ENCODE peak calls at places on chromosomes 2 and 18, in seven cellular contexts. One of them, this sample, is unnamed.

GRCh38 chr2:140627136-140627535 is 1503.7 kb downstream of the LRP1B start:
- DNase-seq in A549: no peak
- DNase-seq in gastrocnemius medialis: no peak
- DNase-seq in IMR-90: no peak
- DNase-seq in tibial nerve: no peak
- DNase-seq in body of pancreas: no peak
- DNase-seq in heart left ventricle: no peak
- DNase-seq in this sample: no peak

GRCh38 chr2:159131882-159132281 is 154.6 kb downstream of the WDSUB1 start:
- DNase-seq in A549: no peak
- DNase-seq in gastrocnemius medialis: no peak
- DNase-seq in IMR-90: peak
- DNase-seq in tibial nerve: no peak
- DNase-seq in body of pancreas: no peak
- DNase-seq in heart left ventricle: no peak
- DNase-seq in this sample: peak

GRCh38 chr2:235699576-235699975 is 205.7 kb downstream of the AGAP1 start:
- DNase-seq in A549: no peak
- DNase-seq in gastrocnemius medialis: no peak
- DNase-seq in IMR-90: no peak
- DNase-seq in tibial nerve: no peak
- DNase-seq in body of pancreas: no peak
- DNase-seq in heart left ventricle: peak
- DNase-seq in this sample: no peak

GRCh38 chr18:77000527-77000926 is 132.1 kb downstream of the MBP start:
- DNase-seq in A549: peak
- DNase-seq in gastrocnemius medialis: peak
- DNase-seq in IMR-90: peak
- DNase-seq in tibial nerve: peak
- DNase-seq in body of pancreas: peak
- DNase-seq in heart left ventricle: no peak
- DNase-seq in this sample: peak

GRCh38 chr2:207387172-207387571 is 142.6 kb upstream of the CREB1 start:
- DNase-seq in A549: no peak
- DNase-seq in gastrocnemius medialis: no peak
- DNase-seq in IMR-90: no peak
- DNase-seq in tibial nerve: no peak
- DNase-seq in body of pancreas: no peak
- DNase-seq in heart left ventricle: no peak
- DNase-seq in this sample: no peak

GRCh38 chr2:209526541-209526940 is 102.7 kb downstream of the MAP2 start:
- DNase-seq in A549: no peak
- DNase-seq in gastrocnemius medialis: no peak
- DNase-seq in IMR-90: peak
- DNase-seq in tibial nerve: no peak
- DNase-seq in body of pancreas: no peak
- DNase-seq in heart left ventricle: no peak
- DNase-seq in this sample: no peak

GRCh38 chr2:192128655-192129054 is 66.1 kb downstream of the TMEFF2 start:
- DNase-seq in A549: no peak
- DNase-seq in gastrocnemius medialis: no peak
- DNase-seq in IMR-90: peak
- DNase-seq in tibial nerve: no peak
- DNase-seq in body of pancreas: no peak
- DNase-seq in heart left ventricle: no peak
- DNase-seq in this sample: no peak

GRCh38 chr2:16890081-16890480 is 224.4 kb upstream of the CYRIA start:
- DNase-seq in A549: no peak
- DNase-seq in gastrocnemius medialis: no peak
- DNase-seq in IMR-90: no peak
- DNase-seq in tibial nerve: no peak
- DNase-seq in body of pancreas: no peak
- DNase-seq in heart left ventricle: no peak
- DNase-seq in this sample: no peak

GRCh38 chr2:172285010-172285621 is 142.3 kb upstream of the ITGA6 start:
- DNase-seq in A549: no peak
- DNase-seq in gastrocnemius medialis: no peak
- DNase-seq in IMR-90: peak
- DNase-seq in tibial nerve: peak
- DNase-seq in body of pancreas: no peak
- DNase-seq in heart left ventricle: no peak
- DNase-seq in this sample: no peak

GRCh38 chr18:61589053-61589723 is 256.0 kb downstream of the CDH20 start:
- DNase-seq in A549: no peak
- DNase-seq in gastrocnemius medialis: no peak
- DNase-seq in IMR-90: peak
- DNase-seq in tibial nerve: no peak
- DNase-seq in body of pancreas: no peak
- DNase-seq in heart left ventricle: no peak
- DNase-seq in this sample: no peak

GRCh38 chr2:71389379-71390072 is 57.9 kb downstream of the ZNF638 start:
- DNase-seq in A549: no peak
- DNase-seq in gastrocnemius medialis: no peak
- DNase-seq in IMR-90: no peak
- DNase-seq in tibial nerve: no peak
- DNase-seq in body of pancreas: no peak
- DNase-seq in heart left ventricle: no peak
- DNase-seq in this sample: no peak

GRCh38 chr2:219628986-219629901 is 1.8 kb downstream of the SLC4A3 start:
- DNase-seq in A549: no peak
- DNase-seq in gastrocnemius medialis: no peak
- DNase-seq in IMR-90: no peak
- DNase-seq in tibial nerve: no peak
- DNase-seq in body of pancreas: no peak
- DNase-seq in heart left ventricle: no peak
- DNase-seq in this sample: no peak

GRCh38 chr18:50653402-50654093 is 93.7 kb downstream of the MAPK4 start:
- DNase-seq in A549: no peak
- DNase-seq in gastrocnemius medialis: peak
- DNase-seq in IMR-90: no peak
- DNase-seq in tibial nerve: no peak
- DNase-seq in body of pancreas: no peak
- DNase-seq in heart left ventricle: peak
- DNase-seq in this sample: peak

GRCh38 chr2:118973542-118973951 is 31.6 kb downstream of the MARCO start:
- DNase-seq in A549: no peak
- DNase-seq in gastrocnemius medialis: peak
- DNase-seq in IMR-90: no peak
- DNase-seq in tibial nerve: no peak
- DNase-seq in body of pancreas: no peak
- DNase-seq in heart left ventricle: peak
- DNase-seq in this sample: no peak

GRCh38 chr2:153912798-153913396 is 41.2 kb downstream of the GALNT13 start:
- DNase-seq in A549: no peak
- DNase-seq in gastrocnemius medialis: no peak
- DNase-seq in IMR-90: no peak
- DNase-seq in tibial nerve: no peak
- DNase-seq in body of pancreas: no peak
- DNase-seq in heart left ventricle: no peak
- DNase-seq in this sample: no peak

GRCh38 chr2:86789687-86790133 is 1.0 kb downstream of the CD8A start:
- DNase-seq in A549: no peak
- DNase-seq in gastrocnemius medialis: no peak
- DNase-seq in IMR-90: no peak
- DNase-seq in tibial nerve: no peak
- DNase-seq in body of pancreas: no peak
- DNase-seq in heart left ventricle: no peak
- DNase-seq in this sample: no peak

GRCh38 chr18:29164993-29165599 is 988.2 kb upstream of the CDH2 start:
- DNase-seq in A549: peak
- DNase-seq in gastrocnemius medialis: no peak
- DNase-seq in IMR-90: peak
- DNase-seq in tibial nerve: no peak
- DNase-seq in body of pancreas: no peak
- DNase-seq in heart left ventricle: no peak
- DNase-seq in this sample: no peak

GRCh38 chr2:52210161-52210560 is 1178.2 kb upstream of the NRXN1 start:
- DNase-seq in A549: no peak
- DNase-seq in gastrocnemius medialis: no peak
- DNase-seq in IMR-90: peak
- DNase-seq in tibial nerve: no peak
- DNase-seq in body of pancreas: no peak
- DNase-seq in heart left ventricle: no peak
- DNase-seq in this sample: no peak

GRCh38 chr2:172893111-172893510 is 157.5 kb downstream of the RAPGEF4 start:
- DNase-seq in A549: no peak
- DNase-seq in gastrocnemius medialis: no peak
- DNase-seq in IMR-90: no peak
- DNase-seq in tibial nerve: no peak
- DNase-seq in body of pancreas: no peak
- DNase-seq in heart left ventricle: no peak
- DNase-seq in this sample: no peak

GRCh38 chr2:99545622-99546021 is 55.8 kb upstream of the REV1 start:
- DNase-seq in A549: no peak
- DNase-seq in gastrocnemius medialis: no peak
- DNase-seq in IMR-90: no peak
- DNase-seq in tibial nerve: no peak
- DNase-seq in body of pancreas: no peak
- DNase-seq in heart left ventricle: no peak
- DNase-seq in this sample: no peak

GRCh38 chr18:36635414-36636096 is 193.2 kb downstream of the TPGS2 start:
- DNase-seq in A549: no peak
- DNase-seq in gastrocnemius medialis: no peak
- DNase-seq in IMR-90: no peak
- DNase-seq in tibial nerve: no peak
- DNase-seq in body of pancreas: no peak
- DNase-seq in heart left ventricle: no peak
- DNase-seq in this sample: no peak

DNA sequence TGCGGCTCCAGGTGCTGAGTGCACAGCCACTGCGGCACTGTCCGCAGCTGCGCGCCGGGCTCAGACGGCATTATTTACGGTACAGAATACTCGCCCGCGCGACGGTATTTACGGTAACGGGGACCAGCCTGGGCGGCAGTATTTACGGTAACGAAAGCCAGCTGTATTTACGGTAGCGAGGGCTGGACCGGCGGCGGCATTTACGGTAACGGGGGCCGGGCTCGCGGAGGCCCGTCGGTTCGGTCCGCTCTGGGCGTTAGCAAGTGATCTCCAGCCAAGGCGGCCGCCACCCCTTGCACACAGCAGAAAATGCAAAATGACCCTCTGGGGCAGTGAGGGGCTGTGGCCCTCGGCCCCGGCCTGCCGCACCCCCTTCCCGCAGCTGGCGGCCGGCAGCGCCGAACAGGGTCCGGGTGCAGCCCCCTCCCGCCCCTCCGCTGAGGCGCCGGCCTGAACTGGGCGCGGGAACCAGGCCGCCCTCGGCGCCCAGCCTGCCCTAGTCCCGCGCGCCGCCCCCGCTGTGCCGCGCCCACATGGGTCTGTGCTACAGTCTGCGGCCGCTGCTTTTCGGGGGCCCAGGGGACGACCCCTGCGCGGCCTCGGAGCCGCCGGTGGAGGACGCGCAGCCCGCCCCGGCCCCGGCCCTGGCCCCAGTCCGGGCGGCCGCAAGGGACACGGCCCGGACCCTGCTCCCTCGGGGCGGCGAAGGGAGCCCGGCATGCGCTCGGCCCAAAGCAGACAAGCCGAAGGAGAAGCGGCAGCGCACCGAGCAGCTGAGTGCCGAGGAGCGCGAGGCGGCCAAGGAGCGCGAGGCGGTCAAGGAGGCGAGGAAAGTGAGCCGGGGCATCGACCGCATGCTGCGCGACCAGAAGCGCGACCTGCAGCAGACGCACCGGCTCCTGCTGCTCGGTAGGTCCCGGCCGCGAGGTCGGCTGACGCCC is at the start of gene GNAL:
- DNase-seq in A549: peak
- DNase-seq in gastrocnemius medialis: peak
- DNase-seq in IMR-90: peak
- DNase-seq in tibial nerve: peak
- DNase-seq in body of pancreas: peak
- DNase-seq in heart left ventricle: peak
- DNase-seq in this sample: peak
- TF ChIP-seq POLR2A in A549: no peak
- TF ChIP-seq POLR2A in gastrocnemius medialis: no peak
- TF ChIP-seq POLR2A in IMR-90: no peak
- TF ChIP-seq POLR2A in tibial nerve: no peak
- TF ChIP-seq POLR2A in body of pancreas: no peak
- TF ChIP-seq POLR2A in heart left ventricle: no peak
- TF ChIP-seq POLR2A in this sample: no peak

GRCh38 chr2:73987109-73987947 is 2.6 kb downstream of the TET3 start:
- DNase-seq in A549: no peak
- DNase-seq in gastrocnemius medialis: no peak
- DNase-seq in IMR-90: peak
- DNase-seq in tibial nerve: no peak
- DNase-seq in body of pancreas: peak
- DNase-seq in heart left ventricle: peak
- DNase-seq in this sample: no peak
- TF ChIP-seq CTCF in A549: no peak
- TF ChIP-seq CTCF in gastrocnemius medialis: peak
- TF ChIP-seq CTCF in IMR-90: peak
- TF ChIP-seq CTCF in tibial nerve: no peak
- TF ChIP-seq CTCF in body of pancreas: no peak
- TF ChIP-seq CTCF in heart left ventricle: peak
- TF ChIP-seq CTCF in this sample: no peak

DNA sequence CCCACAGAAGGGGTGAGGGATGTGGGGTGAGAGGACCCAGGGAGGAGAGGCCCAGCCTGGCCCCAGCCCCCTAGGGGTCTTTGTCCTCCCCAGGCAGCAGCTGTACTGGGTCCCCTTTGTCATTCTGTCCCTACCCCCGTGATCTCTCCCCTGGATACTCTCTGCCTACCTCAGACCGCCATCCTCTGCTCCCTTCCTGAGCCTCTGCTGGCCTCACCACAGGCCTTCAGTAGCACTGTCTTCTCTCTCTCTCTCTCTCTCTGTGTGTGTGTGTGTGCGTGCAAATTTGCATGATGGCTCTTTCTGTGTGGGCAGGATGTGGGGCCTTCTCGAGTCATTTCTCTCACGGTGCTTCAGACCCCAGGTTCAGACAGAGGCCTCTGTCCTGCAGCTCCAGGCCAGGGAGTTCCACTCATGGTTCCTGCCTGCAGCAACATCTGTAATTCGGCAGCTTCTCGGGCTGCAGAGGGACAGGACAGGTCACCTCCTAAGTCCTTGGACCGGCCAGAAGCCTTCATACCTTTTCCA is 1.4 kb downstream of the PSD4 start:
- DNase-seq in A549: no peak
- DNase-seq in gastrocnemius medialis: no peak
- DNase-seq in IMR-90: no peak
- DNase-seq in tibial nerve: no peak
- DNase-seq in body of pancreas: no peak
- DNase-seq in heart left ventricle: no peak
- DNase-seq in this sample: no peak
- TF ChIP-seq POLR2A in A549: no peak
- TF ChIP-seq POLR2A in gastrocnemius medialis: no peak
- TF ChIP-seq POLR2A in IMR-90: no peak
- TF ChIP-seq POLR2A in tibial nerve: no peak
- TF ChIP-seq POLR2A in body of pancreas: no peak
- TF ChIP-seq POLR2A in heart left ventricle: no peak
- TF ChIP-seq POLR2A in this sample: no peak

DNA sequence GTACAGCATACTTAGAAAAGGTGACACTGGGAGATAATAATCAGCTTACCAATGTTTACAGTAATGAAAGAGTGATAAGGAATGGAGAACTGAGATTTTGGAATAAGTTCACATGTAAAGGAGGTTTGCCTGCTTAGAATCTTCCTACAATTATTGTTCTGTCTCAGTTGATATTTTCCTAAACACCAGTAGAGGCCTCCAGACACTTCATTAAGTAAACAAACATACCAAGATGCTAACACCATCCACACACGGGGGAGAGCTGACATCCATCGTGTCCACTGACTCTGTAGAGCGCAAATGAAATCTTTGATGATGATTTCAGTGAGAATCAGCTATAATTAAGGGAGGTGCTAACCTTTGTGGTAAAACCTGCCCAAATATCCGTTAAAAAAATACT is 211.7 kb upstream of the MMADHC start:
- DNase-seq in A549: no peak
- DNase-seq in gastrocnemius medialis: no peak
- DNase-seq in IMR-90: no peak
- DNase-seq in tibial nerve: peak
- DNase-seq in body of pancreas: no peak
- DNase-seq in heart left ventricle: no peak
- DNase-seq in this sample: no peak
- TF ChIP-seq CTCF in A549: peak
- TF ChIP-seq CTCF in gastrocnemius medialis: peak
- TF ChIP-seq CTCF in IMR-90: peak
- TF ChIP-seq CTCF in tibial nerve: no peak
- TF ChIP-seq CTCF in body of pancreas: no peak
- TF ChIP-seq CTCF in heart left ventricle: peak
- TF ChIP-seq CTCF in this sample: peak